ENCODE peak calls at places on chromosomes 12 and 14, in nine cellular contexts. R is stimulated activated CD4-positive, alpha-beta T cell treated with anti-CD3 and anti-CD28 coated beads, TNF-alpha, amount 100 ng/mL, for 48 hours; E is Calu3; N is midbrain; C is cortex of kidney; V is tibial nerve; Q is HTR-8/SVneo; O is frontal cortex; X is astrocyte of the spinal cord. L is an unnamed sample.

GRCh38 chr14:90797451-90797850 is 18.8 kb downstream of the TTC7B start:
- DNase-seq in E (no peak), X (no peak), C (no peak), R (no peak), Q (no peak), O (no peak), N (no peak), V (no peak), L (no peak)

GRCh38 chr12:122204829-122205589 is 1.5 kb downstream of the B3GNT4 start:
- DNase-seq in O (no peak), E (no peak), X (no peak), V (no peak), C (no peak), R (no peak), N (no peak), Q (no peak), L (no peak)

GRCh38 chr14:25122188-25122587 is 72.2 kb upstream of the STXBP6 start:
- DNase-seq in O (no peak), Q (no peak), V (no peak), X (no peak), E (no peak), N (no peak), C (no peak), R (no peak), L (no peak)

GRCh38 chr14:80535171-80535570 is 323.9 kb upstream of the DIO2 start:
- DNase-seq in Q (no peak), C (no peak), E (no peak), O (no peak), R (no peak), V (no peak), X (no peak), N (no peak), L (no peak)

GRCh38 chr12:132432126-132432525 is 57.8 kb upstream of the FBRSL1 start:
- DNase-seq in C (no peak), V (no peak), X (no peak), R (no peak), O (no peak), E (no peak), Q (no peak), N (no peak), L (no peak)

GRCh38 chr14:61148742-61149350 is 132.3 kb downstream of the TMEM30B start:
- DNase-seq in Q (no peak), V (no peak), E (no peak), N (no peak), R (no peak), X (no peak), C (no peak), O (no peak), L (no peak)

GRCh38 chr12:124453419-124454351 is 113.7 kb downstream of the NCOR2 start:
- DNase-seq in V (peak; percentile 66), C (no peak), E (peak; percentile 94), R (peak; percentile 72), N (peak; percentile 43), Q (peak; percentile 60), X (peak; percentile 67), O (peak; percentile 91), L (peak; percentile 55)

GRCh38 chr12:104285740-104286537 is 17.6 kb upstream of the EID3 start:
- DNase-seq in X (peak; percentile 58), R (no peak), C (no peak), O (no peak), E (no peak), V (no peak), N (no peak), Q (no peak), L (peak; percentile 94)

GRCh38 chr12:94872671-94873367 is 130.7 kb downstream of the NDUFA12 start:
- DNase-seq in V (no peak), O (peak; percentile 16), R (no peak), E (peak; percentile 17), X (no peak), Q (no peak), N (no peak), C (no peak), L (no peak)

GRCh38 chr14:38205949-38206665 is 1.6 kb upstream of the SSTR1 start:
- DNase-seq in V (no peak), R (no peak), E (no peak), Q (no peak), X (no peak), N (no peak), O (no peak), C (no peak), L (no peak)

GRCh38 chr12:39692258-39692853 is 72.8 kb upstream of the ABCD2 start:
- DNase-seq in X (peak; percentile 11), R (no peak), C (no peak), Q (no peak), N (peak; percentile 13), V (no peak), E (no peak), O (no peak), L (peak; percentile 45)

GRCh38 chr12:100229036-100229635 is 28.5 kb downstream of the ACTR6 start:
- DNase-seq in V (no peak), O (no peak), Q (peak; percentile 36), R (no peak), E (peak; percentile 24), X (no peak), C (no peak), N (no peak), L (peak; percentile 70)

GRCh38 chr14:23358553-23359166 is 6.0 kb upstream of the SLC22A17 start:
- DNase-seq in N (no peak), Q (no peak), X (no peak), V (no peak), R (no peak), C (no peak), O (no peak), E (no peak), L (no peak)

GRCh38 chr12:46430340-46430948 is 57.9 kb upstream of the SLC38A2 start:
- DNase-seq in V (no peak), E (peak; percentile 20), C (no peak), Q (peak; percentile 72), X (peak; percentile 84), O (peak; percentile 8), R (no peak), N (no peak), L (peak; percentile 98)

GRCh38 chr12:94336201-94336915 is 123.3 kb downstream of the CEP83 start:
- DNase-seq in V (no peak), X (no peak), N (no peak), C (no peak), R (no peak), E (no peak), Q (no peak), O (no peak), L (no peak)

GRCh38 chr14:54568821-54569591 is 2.1 kb downstream of the SAMD4A start:
- DNase-seq in E (no peak), C (no peak), V (no peak), N (no peak), R (no peak), X (no peak), O (no peak), Q (no peak), L (peak; percentile 81)

GRCh38 chr14:101362529-101363260 is 198.6 kb upstream of the DIO3 start:
- DNase-seq in N (no peak), Q (no peak), C (no peak), O (no peak), V (no peak), R (no peak), X (no peak), E (no peak), L (no peak)

GRCh38 chr14:30064454-30064853 is 136.8 kb upstream of the PRKD1 start:
- DNase-seq in R (no peak), O (no peak), E (no peak), X (no peak), V (no peak), C (no peak), Q (no peak), N (no peak), L (no peak)

GRCh38 chr12:24356189-24356708 is 406.8 kb upstream of the SOX5 start:
- DNase-seq in C (no peak), R (no peak), N (no peak), Q (no peak), E (no peak), V (no peak), X (no peak), O (no peak), L (no peak)

GRCh38 chr14:59631237-59631636 is 54.6 kb upstream of the CCDC175 start:
- DNase-seq in Q (no peak), R (no peak), V (no peak), O (no peak), C (no peak), N (no peak), X (no peak), E (peak; percentile 4), L (no peak)

GRCh38 chr12:124512667-124513296 is 54.6 kb downstream of the NCOR2 start:
- DNase-seq in N (peak; percentile 86), E (peak; percentile 98), Q (peak; percentile 79), C (no peak), X (peak; percentile 98), O (peak; percentile 77), R (no peak), V (peak; percentile 80), L (peak; percentile 88)

GRCh38 chr14:77273796-77274195 is 2.8 kb upstream of the NGB start:
- DNase-seq in C (no peak), V (no peak), E (no peak), N (no peak), O (no peak), X (no peak), R (no peak), Q (no peak), L (no peak)

GRCh38 chr14:91116913-91117588 is 3.2 kb downstream of the DGLUCY start:
- DNase-seq in N (no peak), Q (no peak), X (no peak), O (no peak), C (no peak), E (no peak), R (peak; percentile 34), V (no peak), L (no peak)

GRCh38 chr12:54300732-54301427 is at the start of gene NFE2:
- DNase-seq in R (no peak), Q (peak; percentile 68), C (no peak), O (peak; percentile 51), E (peak; percentile 77), X (peak; percentile 70), N (no peak), V (no peak), L (no peak)

GRCh38 chr14:75542585-75543091 is 20.4 kb downstream of the BATF start:
- DNase-seq in N (no peak), O (peak; percentile 33), Q (no peak), R (peak; percentile 69), E (peak; percentile 46), X (no peak), V (peak; percentile 36), C (no peak), L (no peak)

GRCh38 chr12:58413794-58414193 is 472.4 kb downstream of the ATP23 start:
- DNase-seq in O (no peak), C (no peak), Q (no peak), N (no peak), E (no peak), R (no peak), V (no peak), X (peak; percentile 75), L (no peak)

GRCh38 chr14:61577506-61577931 is 117.8 kb upstream of the HIF1A start:
- DNase-seq in X (no peak), V (no peak), R (no peak), C (no peak), N (no peak), E (no peak), Q (no peak), O (no peak), L (no peak)

GRCh38 chr14:85528882-85529585 is 910 bp upstream of the FLRT2 start:
- DNase-seq in V (no peak), N (peak; percentile 37), O (peak; percentile 4), E (no peak), Q (no peak), R (no peak), X (peak; percentile 80), C (no peak), L (no peak)

GRCh38 chr14:42224053-42224888 is 617.6 kb downstream of the LRFN5 start:
- DNase-seq in N (peak; percentile 60), O (peak; percentile 14), R (no peak), Q (peak; percentile 48), V (peak; percentile 90), E (peak; percentile 66), C (no peak), X (peak; percentile 75), L (peak; percentile 72)

GRCh38 chr12:94033767-94034166 is 114.6 kb upstream of the PLXNC1 start:
- DNase-seq in C (no peak), Q (no peak), E (no peak), R (no peak), N (no peak), X (no peak), V (no peak), O (no peak), L (no peak)

GRCh38 chr12:131239384-131240094 is 285.8 kb downstream of the ADGRD1 start:
- DNase-seq in Q (no peak), E (no peak), O (no peak), X (no peak), C (no peak), N (no peak), V (no peak), R (no peak), L (no peak)